ENCODE peak calls at places on chromosomes 1 and 21, in six cellular contexts. One of them, this sample, is unnamed.

GRCh38 chr21:45305831-45306230 is 18.1 kb upstream of the POFUT2 start:
- DNase-seq in IMR-90: no peak
- DNase-seq in H1: no peak
- DNase-seq in neuronal stem cell: no peak
- DNase-seq in mesendoderm: no peak
- DNase-seq in mesenchymal stem cell: no peak
- DNase-seq in this sample: no peak

GRCh38 chr1:232578681-232579195 is 51.2 kb downstream of the SIPA1L2 start:
- DNase-seq in H1: no peak
- DNase-seq in neuronal stem cell: no peak
- DNase-seq in mesenchymal stem cell: peak
- DNase-seq in IMR-90: no peak
- DNase-seq in mesendoderm: peak
- DNase-seq in this sample: no peak

GRCh38 chr1:169514566-169515270 is 29.0 kb upstream of the SLC19A2 start:
- DNase-seq in neuronal stem cell: no peak
- DNase-seq in H1: no peak
- DNase-seq in IMR-90: peak
- DNase-seq in mesendoderm: no peak
- DNase-seq in mesenchymal stem cell: no peak
- DNase-seq in this sample: no peak

GRCh38 chr1:201602413-201603265 is 63.7 kb downstream of the NAV1 start:
- DNase-seq in mesenchymal stem cell: peak
- DNase-seq in mesendoderm: no peak
- DNase-seq in IMR-90: peak
- DNase-seq in neuronal stem cell: no peak
- DNase-seq in H1: no peak
- DNase-seq in this sample: no peak

GRCh38 chr1:180235502-180236239 is 5.6 kb downstream of the LHX4 start:
- DNase-seq in IMR-90: no peak
- DNase-seq in mesendoderm: peak
- DNase-seq in neuronal stem cell: no peak
- DNase-seq in H1: no peak
- DNase-seq in mesenchymal stem cell: no peak
- DNase-seq in this sample: no peak

GRCh38 chr1:31792116-31792515 is 23.7 kb downstream of the SPOCD1 start:
- DNase-seq in neuronal stem cell: no peak
- DNase-seq in mesenchymal stem cell: no peak
- DNase-seq in mesendoderm: no peak
- DNase-seq in IMR-90: no peak
- DNase-seq in H1: no peak
- DNase-seq in this sample: no peak

GRCh38 chr1:36160949-36161485 is 5.1 kb downstream of the MAP7D1 start:
- DNase-seq in IMR-90: peak
- DNase-seq in mesenchymal stem cell: peak
- DNase-seq in mesendoderm: peak
- DNase-seq in neuronal stem cell: no peak
- DNase-seq in H1: no peak
- DNase-seq in this sample: no peak

GRCh38 chr1:235513495-235514366 is 9.5 kb upstream of the B3GALNT2 start:
- DNase-seq in IMR-90: peak
- DNase-seq in mesenchymal stem cell: peak
- DNase-seq in H1: no peak
- DNase-seq in mesendoderm: peak
- DNase-seq in neuronal stem cell: peak
- DNase-seq in this sample: peak

GRCh38 chr1:115838805-115839705 is 1.9 kb downstream of the NHLH2 start:
- DNase-seq in mesendoderm: peak
- DNase-seq in mesenchymal stem cell: peak
- DNase-seq in neuronal stem cell: no peak
- DNase-seq in H1: no peak
- DNase-seq in IMR-90: no peak
- DNase-seq in this sample: peak

GRCh38 chr1:31259746-31260145 is 20.1 kb upstream of the NKAIN1 start:
- DNase-seq in H1: no peak
- DNase-seq in IMR-90: no peak
- DNase-seq in mesendoderm: no peak
- DNase-seq in neuronal stem cell: no peak
- DNase-seq in mesenchymal stem cell: no peak
- DNase-seq in this sample: no peak

GRCh38 chr1:218299416-218299815 is 14.3 kb downstream of the RRP15 start:
- DNase-seq in H1: no peak
- DNase-seq in mesendoderm: peak
- DNase-seq in IMR-90: peak
- DNase-seq in mesenchymal stem cell: peak
- DNase-seq in neuronal stem cell: no peak
- DNase-seq in this sample: no peak

GRCh38 chr21:46118305-46118870 is 20.5 kb downstream of the COL6A2 start:
- DNase-seq in neuronal stem cell: no peak
- DNase-seq in IMR-90: no peak
- DNase-seq in mesendoderm: no peak
- DNase-seq in H1: no peak
- DNase-seq in mesenchymal stem cell: no peak
- DNase-seq in this sample: no peak

GRCh38 chr1:172040466-172040865 is 199.2 kb downstream of the DNM3 start:
- DNase-seq in mesenchymal stem cell: peak
- DNase-seq in H1: no peak
- DNase-seq in neuronal stem cell: no peak
- DNase-seq in mesendoderm: no peak
- DNase-seq in IMR-90: peak
- DNase-seq in this sample: peak

GRCh38 chr21:45286671-45287437 is 841 bp downstream of the POFUT2 start:
- DNase-seq in mesenchymal stem cell: peak
- DNase-seq in mesendoderm: peak
- DNase-seq in H1: no peak
- DNase-seq in IMR-90: peak
- DNase-seq in neuronal stem cell: peak
- DNase-seq in this sample: no peak

GRCh38 chr21:34501716-34502115 is 10.3 kb downstream of the KCNE1 start:
- DNase-seq in mesenchymal stem cell: no peak
- DNase-seq in H1: no peak
- DNase-seq in IMR-90: no peak
- DNase-seq in mesendoderm: no peak
- DNase-seq in neuronal stem cell: no peak
- DNase-seq in this sample: no peak

DNA sequence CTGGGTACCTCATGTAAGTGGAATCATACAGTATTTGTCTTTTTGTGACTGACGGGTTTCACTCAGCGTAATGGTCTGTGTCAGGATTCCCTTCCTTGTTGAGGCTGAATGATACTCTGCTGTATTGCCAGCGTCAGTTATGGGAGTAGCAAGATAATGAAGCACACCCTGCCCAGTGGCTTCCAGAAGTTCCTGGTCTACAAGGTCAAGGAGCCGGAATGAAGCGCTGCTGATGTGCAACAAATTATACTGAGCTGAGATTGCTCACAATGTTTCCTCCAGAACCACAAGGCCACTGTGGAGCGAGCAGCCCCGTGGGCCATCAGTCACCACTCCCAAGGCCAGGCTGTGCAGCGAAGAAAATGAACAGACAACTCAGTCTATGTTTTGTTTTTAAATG is 24.0 kb upstream of the TDRD10 start:
- DNase-seq in mesenchymal stem cell: no peak
- DNase-seq in H1: no peak
- DNase-seq in IMR-90: no peak
- DNase-seq in neuronal stem cell: no peak
- DNase-seq in mesendoderm: no peak
- DNase-seq in this sample: no peak
- H3K4ac ChIP-seq in mesenchymal stem cell: no peak
- H3K4ac ChIP-seq in H1: no peak
- H3K4ac ChIP-seq in IMR-90: no peak
- H3K4ac ChIP-seq in neuronal stem cell: no peak
- H3K4ac ChIP-seq in mesendoderm: no peak
- H3K4ac ChIP-seq in this sample: no peak

DNA sequence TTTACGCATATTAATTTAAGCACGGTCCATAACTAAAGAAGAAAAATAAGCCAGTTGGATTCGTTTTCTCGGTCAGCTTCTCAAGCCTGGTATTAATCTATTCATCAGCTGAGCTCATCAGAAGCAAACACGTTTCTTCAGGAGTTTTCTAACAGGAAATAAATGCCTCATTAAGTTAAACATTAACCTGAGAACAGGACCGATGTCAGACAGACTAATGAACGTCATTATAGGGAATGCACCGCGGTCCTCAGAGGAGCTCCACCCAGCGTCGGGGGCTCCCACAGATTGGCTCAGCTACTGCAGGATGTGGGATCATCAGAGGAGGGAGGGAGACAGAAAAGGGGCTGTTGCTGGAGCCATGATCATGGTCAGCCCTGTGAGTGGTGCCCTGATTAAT is 615.3 kb downstream of the PTPRU start:
- DNase-seq in H1: no peak
- DNase-seq in neuronal stem cell: no peak
- DNase-seq in mesendoderm: no peak
- DNase-seq in mesenchymal stem cell: no peak
- DNase-seq in IMR-90: no peak
- DNase-seq in this sample: no peak
- H3K4me3 ChIP-seq in H1: no peak
- H3K4me3 ChIP-seq in neuronal stem cell: no peak
- H3K4me3 ChIP-seq in mesendoderm: no peak
- H3K4me3 ChIP-seq in mesenchymal stem cell: no peak
- H3K4me3 ChIP-seq in IMR-90: no peak
- H3K4me3 ChIP-seq in this sample: no peak

GRCh38 chr1:17329610-17330009 is 21.6 kb downstream of the PADI4 start:
- DNase-seq in neuronal stem cell: no peak
- DNase-seq in IMR-90: no peak
- DNase-seq in mesenchymal stem cell: no peak
- DNase-seq in mesendoderm: no peak
- DNase-seq in H1: no peak
- DNase-seq in this sample: no peak
- H4K8ac ChIP-seq in neuronal stem cell: no peak
- H4K8ac ChIP-seq in IMR-90: no peak
- H4K8ac ChIP-seq in mesenchymal stem cell: no peak
- H4K8ac ChIP-seq in mesendoderm: no peak
- H4K8ac ChIP-seq in H1: no peak
- H4K8ac ChIP-seq in this sample: no peak

GRCh38 chr1:205301220-205301821 is 20.2 kb downstream of the NUAK2 start:
- DNase-seq in neuronal stem cell: peak
- DNase-seq in H1: peak
- DNase-seq in mesendoderm: peak
- DNase-seq in mesenchymal stem cell: peak
- DNase-seq in IMR-90: peak
- DNase-seq in this sample: peak
- H3K4ac ChIP-seq in neuronal stem cell: peak
- H3K4ac ChIP-seq in H1: peak
- H3K4ac ChIP-seq in mesendoderm: peak
- H3K4ac ChIP-seq in mesenchymal stem cell: peak
- H3K4ac ChIP-seq in IMR-90: peak
- H3K4ac ChIP-seq in this sample: peak

DNA sequence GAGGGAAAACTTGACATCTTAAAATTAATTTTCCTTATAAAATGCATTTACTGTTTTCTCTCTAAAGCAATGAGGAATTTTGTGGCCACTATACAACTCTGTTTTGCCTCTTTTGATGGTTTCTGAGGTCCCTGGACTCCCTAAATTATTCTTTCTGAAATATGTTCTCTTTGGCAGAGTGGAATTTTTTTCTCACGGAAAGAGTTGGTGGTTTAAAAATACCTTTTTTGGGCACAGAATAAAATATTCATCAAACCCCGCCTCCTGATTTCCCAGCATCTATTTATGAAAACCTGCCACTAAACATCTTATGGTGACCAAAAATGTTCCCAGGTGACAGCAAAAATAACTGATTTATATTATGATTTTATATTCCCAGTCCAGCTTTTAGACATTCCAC is 165.3 kb upstream of the SYT6 start:
- DNase-seq in mesendoderm: no peak
- DNase-seq in IMR-90: no peak
- DNase-seq in neuronal stem cell: no peak
- DNase-seq in H1: no peak
- DNase-seq in mesenchymal stem cell: no peak
- DNase-seq in this sample: no peak
- H3K4me3 ChIP-seq in mesendoderm: no peak
- H3K4me3 ChIP-seq in IMR-90: no peak
- H3K4me3 ChIP-seq in neuronal stem cell: no peak
- H3K4me3 ChIP-seq in H1: no peak
- H3K4me3 ChIP-seq in mesenchymal stem cell: peak
- H3K4me3 ChIP-seq in this sample: no peak

GRCh38 chr1:244836135-244836521 is 670 bp downstream of the COX20 start:
- DNase-seq in H1: no peak
- DNase-seq in mesendoderm: peak
- DNase-seq in IMR-90: peak
- DNase-seq in mesenchymal stem cell: peak
- DNase-seq in neuronal stem cell: peak
- DNase-seq in this sample: peak

GRCh38 chr1:244833734-244834595 is 1.5 kb upstream of the COX20 start:
- DNase-seq in mesendoderm: peak
- DNase-seq in neuronal stem cell: peak
- DNase-seq in mesenchymal stem cell: peak
- DNase-seq in IMR-90: peak
- DNase-seq in H1: no peak
- DNase-seq in this sample: peak

GRCh38 chr1:244835276-244836134 is at the start of gene COX20:
- DNase-seq in H1: peak
- DNase-seq in neuronal stem cell: peak
- DNase-seq in mesendoderm: peak
- DNase-seq in IMR-90: peak
- DNase-seq in mesenchymal stem cell: peak
- DNase-seq in this sample: peak

GRCh38 chr1:244836598-244836997 is 1.1 kb downstream of the COX20 start:
- DNase-seq in mesendoderm: no peak
- DNase-seq in neuronal stem cell: no peak
- DNase-seq in mesenchymal stem cell: no peak
- DNase-seq in H1: no peak
- DNase-seq in IMR-90: peak
- DNase-seq in this sample: no peak

DNA sequence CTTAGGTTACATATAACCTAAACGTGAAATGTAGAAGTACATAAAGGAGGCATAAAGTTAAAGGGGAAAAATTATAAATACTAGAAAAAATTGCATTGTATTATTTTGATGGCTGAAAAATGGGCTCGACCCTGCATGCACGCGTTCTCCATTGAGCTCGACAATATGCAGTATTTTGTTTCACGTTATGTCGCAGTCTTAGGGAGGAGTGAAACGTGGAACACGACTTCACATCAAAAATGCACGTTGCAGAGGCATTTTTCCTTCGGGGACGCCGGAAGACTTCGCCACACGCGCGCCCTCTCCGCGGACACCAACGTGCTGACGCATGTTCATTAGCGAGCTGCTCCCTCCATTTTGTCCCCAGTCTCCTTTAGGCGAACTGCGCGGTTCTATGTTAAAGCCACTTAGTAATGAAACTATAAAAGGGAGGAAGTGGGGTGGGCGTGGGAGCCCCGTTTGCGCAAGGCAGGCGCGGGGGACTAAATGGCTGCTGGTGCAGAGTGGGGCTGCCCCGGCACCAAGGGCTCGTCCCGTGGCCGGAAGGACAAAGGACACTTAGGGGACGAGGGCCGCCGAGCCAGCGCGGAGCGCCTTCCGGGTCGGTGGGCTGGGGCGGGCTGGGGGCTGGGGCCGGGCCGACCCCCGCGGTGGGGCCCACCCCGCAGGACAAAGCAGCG is 722 bp upstream of the COX20 start:
- DNase-seq in mesenchymal stem cell: peak
- DNase-seq in neuronal stem cell: no peak
- DNase-seq in H1: peak
- DNase-seq in mesendoderm: no peak
- DNase-seq in IMR-90: peak
- DNase-seq in this sample: peak
- H4K8ac ChIP-seq in mesenchymal stem cell: peak
- H4K8ac ChIP-seq in neuronal stem cell: peak
- H4K8ac ChIP-seq in H1: peak
- H4K8ac ChIP-seq in mesendoderm: no peak
- H4K8ac ChIP-seq in IMR-90: peak
- H4K8ac ChIP-seq in this sample: peak